ENCODE peak calls at places on chromosomes 7 and 10, in four cellular contexts. S is choroid plexus epithelial cell, Y is cardiac fibroblast, K is Panc1. W is an unnamed sample.

GRCh38 chr10:102644066-102644645 is at the start of gene TRIM8:
- DNase-seq in S (peak; percentile 57), Y (no peak), K (no peak), W (peak; percentile 66)

GRCh38 chr10:130464426-130464825 is 328.2 kb downstream of the GLRX3 start:
- DNase-seq in S (no peak), Y (no peak), K (no peak), W (no peak)

GRCh38 chr7:42115795-42116194 is 121.2 kb downstream of the GLI3 start:
- DNase-seq in S (no peak), Y (no peak), K (no peak), W (no peak)

GRCh38 chr10:33126118-33126517 is 168.1 kb upstream of the ITGB1 start:
- DNase-seq in S (peak; percentile 64), Y (peak; percentile 77), K (no peak), W (no peak)

GRCh38 chr10:123146892-123147634 is 873 bp upstream of the HMX2 start:
- DNase-seq in S (no peak), Y (no peak), K (no peak), W (no peak)

GRCh38 chr10:14124951-14125350 is 205.8 kb downstream of the FRMD4A start:
- DNase-seq in S (no peak), Y (no peak), K (no peak), W (no peak)

GRCh38 chr10:5376450-5376849 is 11.7 kb downstream of the UCN3 start:
- DNase-seq in S (peak; percentile 13), Y (no peak), K (no peak), W (no peak)

GRCh38 chr10:113527181-113527580 is 25.7 kb upstream of the HABP2 start:
- DNase-seq in S (no peak), Y (peak; percentile 18), K (no peak), W (no peak)

GRCh38 chr7:128259131-128260056 is 18.3 kb downstream of the LEP start:
- DNase-seq in S (no peak), Y (peak; percentile 46), K (no peak), W (no peak)

GRCh38 chr7:135930565-135931423 is 46.4 kb downstream of the MTPN start:
- DNase-seq in S (peak; percentile 35), Y (peak; percentile 55), K (no peak), W (no peak)

GRCh38 chr7:76037310-76037709 is 10.5 kb downstream of the STYXL1 start:
- DNase-seq in S (peak; percentile 66), Y (peak; percentile 45), K (no peak), W (no peak)

GRCh38 chr7:105210721-105211205 is 178.0 kb downstream of the SRPK2 start:
- DNase-seq in S (peak; percentile 11), Y (peak; percentile 73), K (no peak), W (no peak)

GRCh38 chr7:27102578-27103442 is at the start of gene HOXA2:
- DNase-seq in S (no peak), Y (no peak), K (no peak), W (peak; percentile 77)

GRCh38 chr10:126160971-126161630 is 227.2 kb downstream of the ADAM12 start:
- DNase-seq in S (peak; percentile 72), Y (peak; percentile 58), K (no peak), W (no peak)

GRCh38 chr10:121413951-121414350 is 184.3 kb downstream of the FGFR2 start:
- DNase-seq in S (no peak), Y (no peak), K (no peak), W (no peak)

GRCh38 chr10:100560248-100560647 is 24.5 kb downstream of the HIF1AN start:
- DNase-seq in S (no peak), Y (no peak), K (no peak), W (no peak)

GRCh38 chr7:25349283-25349682 is 121.0 kb upstream of the NPVF start:
- DNase-seq in S (no peak), Y (no peak), K (no peak), W (no peak)

GRCh38 chr7:77665161-77665560 is 31.1 kb upstream of the RSBN1L start:
- DNase-seq in S (peak; percentile 36), Y (no peak), K (no peak), W (no peak)

GRCh38 chr7:88927-89921 is 103.1 kb upstream of the FAM20C start:
- DNase-seq in S (peak; percentile 93), Y (peak; percentile 92), K (no peak), W (no peak)

GRCh38 chr7:22060863-22061262 is 115.2 kb upstream of the CDCA7L start:
- DNase-seq in S (no peak), Y (no peak), K (no peak), W (no peak)

GRCh38 chr7:6271091-6271658 is 1.2 kb downstream of the CYTH3 start:
- DNase-seq in S (peak; percentile 52), Y (peak; percentile 69), K (no peak), W (peak; percentile 29)

GRCh38 chr10:101481256-101481655 is 106.8 kb downstream of the POLL start:
- DNase-seq in S (no peak), Y (no peak), K (no peak), W (no peak)

GRCh38 chr10:79397575-79398303 is 47.7 kb downstream of the ZCCHC24 start:
- DNase-seq in S (peak; percentile 60), Y (peak; percentile 80), K (no peak), W (no peak)

GRCh38 chr7:102281785-102282184 is 4.9 kb upstream of the SH2B2 start:
- DNase-seq in S (no peak), Y (no peak), K (no peak), W (no peak)

GRCh38 chr10:17742918-17743317 is 9.1 kb upstream of the TMEM236 start:
- DNase-seq in S (peak; percentile 72), Y (peak; percentile 73), K (no peak), W (peak; percentile 72)

GRCh38 chr7:141463986-141464385 is 87.2 kb upstream of the AGK start:
- DNase-seq in S (no peak), Y (no peak), K (no peak), W (no peak)

GRCh38 chr10:31693499-31693898 is 235.1 kb downstream of the ARHGAP12 start:
- DNase-seq in S (no peak), Y (no peak), K (no peak), W (no peak)

GRCh38 chr7:141333459-141333858 is 217.8 kb upstream of the AGK start:
- DNase-seq in S (no peak), Y (no peak), K (no peak), W (peak; percentile 57)

GRCh38 chr7:129799350-129799955 is 153.3 kb downstream of the UBE2H start:
- DNase-seq in S (no peak), Y (no peak), K (no peak), W (no peak)

DNA sequence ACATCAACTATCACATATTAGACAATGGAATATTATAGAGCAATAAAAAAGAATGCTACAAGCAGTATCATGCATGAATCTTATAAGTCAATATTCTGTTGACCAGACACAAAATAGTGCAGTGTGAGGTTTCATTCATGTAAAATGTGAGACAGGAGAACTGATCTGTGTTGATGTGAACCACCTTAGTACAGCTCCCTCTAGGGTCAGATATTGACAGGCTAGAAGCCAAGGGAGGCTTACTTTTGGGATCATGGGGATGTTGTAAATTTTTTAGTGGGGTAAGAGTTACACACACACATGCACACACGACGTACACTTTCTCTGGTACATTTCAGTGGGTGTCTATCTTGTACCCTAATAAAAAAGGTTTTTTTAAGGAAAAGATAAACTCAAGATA is 231.6 kb upstream of the FOXK1 start:
- DNase-seq in S (no peak), Y (no peak), K (no peak), W (no peak)
- TF ChIP-seq CTCF in S (no peak), Y (no peak), K (no peak), W (no peak)

GRCh38 chr7:108000875-108001758 is 1.8 kb downstream of the LAMB1 start:
- DNase-seq in S (peak; percentile 56), Y (peak; percentile 73), K (no peak), W (peak; percentile 49)
- TF ChIP-seq CTCF in S (peak; percentile 40), Y (peak; percentile 23), K (peak; percentile 55), W (no peak)

GRCh38 chr10:91552260-91552659 is 80.6 kb downstream of the PPP1R3C start:
- DNase-seq in S (no peak), Y (no peak), K (no peak), W (no peak)

GRCh38 chr10:91555455-91555854 is 77.4 kb downstream of the PPP1R3C start:
- DNase-seq in S (no peak), Y (no peak), K (no peak), W (no peak)

GRCh38 chr10:91549296-91549695 is 83.6 kb downstream of the PPP1R3C start:
- DNase-seq in S (no peak), Y (no peak), K (no peak), W (no peak)

GRCh38 chr10:91552706-91553105 is 80.2 kb downstream of the PPP1R3C start:
- DNase-seq in S (peak; percentile 49), Y (peak; percentile 43), K (peak; percentile 8), W (no peak)

GRCh38 chr10:91551856-91552255 is 81.0 kb downstream of the PPP1R3C start:
- DNase-seq in S (peak; percentile 93), Y (peak; percentile 87), K (peak; percentile 33), W (peak; percentile 62)
- TF ChIP-seq CTCF in S (peak; percentile 99), Y (peak; percentile 90), K (peak; percentile 86), W (peak; percentile 56)

GRCh38 chr7:14698239-14698638 is 204.3 kb downstream of the DGKB start:
- DNase-seq in S (peak; percentile 31), Y (peak; percentile 6), K (no peak), W (no peak)
- TF ChIP-seq CTCF in S (no peak), Y (no peak), K (peak; percentile 22), W (no peak)

GRCh38 chr10:51063659-51064535 is 10.4 kb upstream of the PRKG1 start:
- DNase-seq in S (peak; percentile 80), Y (peak; percentile 75), K (peak; percentile 13), W (no peak)
- TF ChIP-seq CTCF in S (peak; percentile 65), Y (peak; percentile 60), K (peak; percentile 63), W (peak; percentile 64)

GRCh38 chr7:133723044-133723443 is 404.1 kb upstream of the LRGUK start:
- DNase-seq in S (no peak), Y (no peak), K (no peak), W (no peak)
- TF ChIP-seq CTCF in S (no peak), Y (no peak), K (peak; percentile 26), W (no peak)